ENCODE peak calls at places on chromosomes 6 and 20, in nine cellular contexts. M is COR-L47, L is NCI-H524 treated with DMSO at 0.1 percent for 48 hours, Q is MM.1S, B is amniotic stem cell, W is B cell, V is RWPE1, F is Calu3, P is PC-3. Y is an unnamed sample.

GRCh38 chr6:28458577-28458976 is 15.3 kb upstream of the ZSCAN23 start:
- DNase-seq in Q (no peak), B (no peak), W (no peak), M (no peak), F (no peak), V (no peak), L (no peak), P (peak; percentile 25), Y (no peak)

GRCh38 chr20:21437816-21438215 is 40.5 kb upstream of the NKX2-4 start:
- DNase-seq in W (no peak), B (no peak), Q (no peak), F (no peak), M (no peak), L (no peak), V (no peak), P (no peak), Y (no peak)

GRCh38 chr6:36289281-36290018 is 19.6 kb downstream of the PNPLA1 start:
- DNase-seq in Q (no peak), F (peak; percentile 43), L (no peak), P (no peak), M (peak; percentile 81), V (peak; percentile 85), B (no peak), W (no peak), Y (no peak)

GRCh38 chr6:158014505-158015187 is 33.0 kb downstream of the SYNJ2 start:
- DNase-seq in V (no peak), B (no peak), L (no peak), W (no peak), Q (no peak), M (no peak), F (no peak), P (no peak), Y (no peak)

GRCh38 chr6:37493047-37493995 is 6.4 kb downstream of the CCDC167 start:
- DNase-seq in F (no peak), Q (no peak), L (peak; percentile 39), P (no peak), V (no peak), B (no peak), W (no peak), M (peak; percentile 96), Y (no peak)

GRCh38 chr6:43657221-43657802 is 12.5 kb downstream of the RSPH9 start:
- DNase-seq in Q (no peak), V (no peak), W (no peak), L (no peak), M (no peak), B (no peak), F (no peak), P (no peak), Y (no peak)

GRCh38 chr20:6806291-6806690 is 38.8 kb downstream of the BMP2 start:
- DNase-seq in P (no peak), F (no peak), L (no peak), M (no peak), V (no peak), W (no peak), B (no peak), Q (no peak), Y (no peak)

GRCh38 chr20:39632176-39632575 is 670.0 kb downstream of the DHX35 start:
- DNase-seq in W (no peak), L (no peak), M (no peak), B (no peak), P (no peak), V (no peak), F (no peak), Q (no peak), Y (no peak)

GRCh38 chr20:3658708-3659491 is 4.3 kb downstream of the GFRA4 start:
- DNase-seq in Q (peak; percentile 38), V (no peak), P (no peak), W (no peak), F (no peak), B (no peak), M (no peak), L (no peak), Y (no peak)

GRCh38 chr20:57388953-57389694 is 2.1 kb upstream of the RBM38 start:
- DNase-seq in V (peak; percentile 83), B (no peak), M (peak; percentile 70), L (no peak), F (peak; percentile 92), P (peak; percentile 89), W (peak; percentile 84), Q (peak; percentile 81), Y (no peak)

GRCh38 chr6:38640216-38640909 is 634 bp upstream of the BTBD9 start:
- DNase-seq in P (no peak), F (no peak), Q (no peak), M (no peak), L (no peak), V (no peak), B (no peak), W (peak; percentile 27), Y (no peak)

GRCh38 chr6:47238456-47238995 is 71.2 kb downstream of the TNFRSF21 start:
- DNase-seq in P (no peak), V (no peak), L (no peak), M (no peak), B (no peak), W (no peak), Q (no peak), F (no peak), Y (no peak)

GRCh38 chr20:51026317-51026716 is 3.4 kb upstream of the KCNG1 start:
- DNase-seq in M (no peak), F (no peak), P (no peak), B (no peak), Q (no peak), W (no peak), V (no peak), L (no peak), Y (no peak)

GRCh38 chr20:367486-367887 is 13.1 kb upstream of the TRIB3 start:
- DNase-seq in B (no peak), L (no peak), P (no peak), W (no peak), M (no peak), V (no peak), F (no peak), Q (no peak), Y (no peak)

GRCh38 chr6:14267885-14268660 is 150.5 kb downstream of the CD83 start:
- DNase-seq in B (no peak), P (no peak), V (no peak), W (no peak), L (no peak), F (no peak), M (no peak), Q (no peak), Y (no peak)

GRCh38 chr6:118869894-118870665 is 23.9 kb upstream of the ASF1A start:
- DNase-seq in Q (no peak), W (no peak), V (no peak), B (no peak), F (no peak), P (no peak), M (no peak), L (no peak), Y (no peak)

GRCh38 chr6:146770965-146771735 is 172.4 kb downstream of the ADGB start:
- DNase-seq in W (peak; percentile 3), Q (no peak), F (no peak), P (no peak), B (no peak), M (no peak), V (no peak), L (no peak), Y (peak; percentile 8)

GRCh38 chr20:49846206-49846807 is 33.7 kb downstream of the SLC9A8 start:
- DNase-seq in M (peak; percentile 21), P (peak; percentile 85), Q (peak; percentile 64), L (no peak), W (peak; percentile 71), V (peak; percentile 41), B (peak; percentile 34), F (peak; percentile 82), Y (peak; percentile 6)

GRCh38 chr20:38197217-38198008 is 32.3 kb upstream of the TGM2 start:
- DNase-seq in F (no peak), V (no peak), B (no peak), P (no peak), L (no peak), Q (no peak), M (no peak), W (no peak), Y (no peak)

GRCh38 chr6:157033428-157034140 is 256.4 kb downstream of the ARID1B start:
- DNase-seq in W (peak; percentile 20), B (no peak), V (no peak), Q (no peak), M (no peak), P (peak; percentile 10), F (no peak), L (no peak), Y (no peak)

GRCh38 chr20:18225652-18226051 is 62.7 kb upstream of the ZNF133 start:
- DNase-seq in P (no peak), W (no peak), M (no peak), Q (no peak), F (no peak), L (no peak), B (no peak), V (no peak), Y (no peak)

GRCh38 chr20:9172908-9173307 is 104.0 kb downstream of the PLCB4 start:
- DNase-seq in F (no peak), M (no peak), P (peak; percentile 16), W (no peak), L (no peak), Q (no peak), V (no peak), B (no peak), Y (no peak)

GRCh38 chr20:7926767-7927166 is 13.5 kb downstream of the HAO1 start:
- DNase-seq in V (peak; percentile 20), Q (peak; percentile 41), B (peak; percentile 12), F (peak; percentile 12), W (no peak), M (no peak), L (no peak), P (peak; percentile 67), Y (no peak)

GRCh38 chr6:30325873-30326445 is 768 bp upstream of the TRIM39 start:
- DNase-seq in P (no peak), L (peak; percentile 41), Q (peak; percentile 63), V (no peak), M (peak; percentile 45), W (peak; percentile 78), F (no peak), B (peak; percentile 64), Y (peak; percentile 41)

GRCh38 chr20:10919549-10920140 is 245.8 kb upstream of the JAG1 start:
- DNase-seq in F (no peak), B (no peak), V (peak; percentile 73), M (no peak), W (no peak), L (no peak), Q (no peak), P (peak; percentile 96), Y (no peak)

GRCh38 chr20:18103497-18103896 is 34.2 kb upstream of the KAT14 start:
- DNase-seq in B (no peak), F (no peak), W (no peak), V (no peak), P (no peak), Q (no peak), L (no peak), M (peak; percentile 38), Y (no peak)

GRCh38 chr20:23042270-23042669 is 7.2 kb downstream of the SSTR4 start:
- DNase-seq in M (peak; percentile 18), Q (no peak), V (no peak), P (no peak), F (no peak), L (no peak), W (no peak), B (no peak), Y (no peak)

GRCh38 chr20:46709459-46710148 is at the start of gene SLC2A10:
- DNase-seq in W (no peak), V (no peak), P (peak; percentile 60), Q (no peak), L (no peak), F (peak; percentile 85), M (no peak), B (no peak), Y (no peak)

GRCh38 chr6:2792330-2792729 is 27.1 kb downstream of the WRNIP1 start:
- DNase-seq in W (no peak), M (no peak), F (no peak), P (peak; percentile 34), B (no peak), Q (no peak), V (peak; percentile 59), L (no peak), Y (no peak)

GRCh38 chr6:131765081-131765852 is 42.6 kb upstream of the ENPP1 start:
- DNase-seq in M (no peak), W (no peak), P (no peak), Q (no peak), F (no peak), L (no peak), B (no peak), V (no peak), Y (no peak)

GRCh38 chr20:46626799-46627198 is 24.5 kb downstream of the SLC13A3 start:
- DNase-seq in B (no peak), F (no peak), V (no peak), P (no peak), W (no peak), L (no peak), M (no peak), Q (no peak), Y (no peak)

Y was measured in stimulated activated CD8-positive, alpha-beta memory T cell treated with anti-CD3 and anti-CD28 coated beads, Interleukin-7, amount 100 ng/mL, for 4 hours.